ENCODE peak calls at places on chromosome 10, in eight cellular contexts. D is cardiac muscle cell; I is body of pancreas; K is neural progenitor cell; A is CD4-positive, alpha-beta T cell; V is OCI-LY7; F is tibial artery; L is uterus. T is an unnamed sample.

GRCh38 chr10:84423729-84424128 is 95.3 kb downstream of the CCSER2 start:
- DNase-seq in D (no peak), I (no peak), K (no peak), A (no peak), V (no peak), F (no peak), L (no peak), T (no peak)

GRCh38 chr10:6074489-6075301 is 12.5 kb upstream of the IL2RA start:
- DNase-seq in D (no peak), I (no peak), K (no peak), A (no peak), V (no peak), F (peak; percentile 21), L (peak; percentile 48), T (no peak)

GRCh38 chr10:20299037-20299557 is 482.9 kb downstream of the PLXDC2 start:
- DNase-seq in D (no peak), I (no peak), K (no peak), A (no peak), V (no peak), F (no peak), L (no peak), T (no peak)

GRCh38 chr10:97659589-97659988 is 19.1 kb downstream of the PI4K2A start:
- DNase-seq in D (no peak), I (no peak), K (no peak), A (no peak), V (no peak), F (no peak), L (no peak), T (no peak)

GRCh38 chr10:44902838-44903545 is 8.1 kb upstream of the TMEM72 start:
- DNase-seq in D (no peak), I (no peak), K (no peak), A (no peak), V (no peak), F (peak; percentile 29), L (no peak), T (no peak)

GRCh38 chr10:31762306-31762705 is 166.3 kb downstream of the ARHGAP12 start:
- DNase-seq in D (no peak), I (no peak), K (no peak), A (no peak), V (no peak), F (no peak), L (no peak), T (no peak)

GRCh38 chr10:110225756-110226554 is 18.6 kb downstream of the MXI1 start:
- DNase-seq in D (peak; percentile 95), I (peak; percentile 93), K (peak; percentile 97), A (peak; percentile 84), V (peak; percentile 93), F (peak; percentile 96), L (peak; percentile 91), T (peak; percentile 39)

GRCh38 chr10:73340121-73340520 is 18.5 kb downstream of the CFAP70 start:
- DNase-seq in D (no peak), I (no peak), K (no peak), A (no peak), V (no peak), F (no peak), L (no peak), T (no peak)

GRCh38 chr10:22174442-22174841 is 43.4 kb downstream of the EBLN1 start:
- DNase-seq in D (no peak), I (no peak), K (no peak), A (no peak), V (no peak), F (no peak), L (no peak), T (no peak)

GRCh38 chr10:124296121-124296812 is 122.5 kb downstream of the OAT start:
- DNase-seq in D (no peak), I (no peak), K (no peak), A (no peak), V (no peak), F (no peak), L (no peak), T (no peak)

GRCh38 chr10:88386878-88387773 is 196.0 kb downstream of the RNLS start:
- DNase-seq in D (peak; percentile 76), I (peak; percentile 53), K (peak; percentile 51), A (no peak), V (peak; percentile 91), F (no peak), L (peak; percentile 54), T (peak; percentile 32)

GRCh38 chr10:106557053-106557452 is 607.5 kb downstream of the SORCS1 start:
- DNase-seq in D (no peak), I (no peak), K (no peak), A (no peak), V (no peak), F (no peak), L (no peak), T (no peak)

GRCh38 chr10:104254493-104255243 is at the start of gene GSTO1:
- DNase-seq in D (peak; percentile 67), I (peak; percentile 77), K (peak; percentile 67), A (peak; percentile 46), V (peak; percentile 54), F (peak; percentile 93), L (peak; percentile 86), T (peak; percentile 64)

GRCh38 chr10:29982997-29983648 is 76.3 kb downstream of the JCAD start:
- DNase-seq in D (no peak), I (no peak), K (no peak), A (no peak), V (no peak), F (no peak), L (no peak), T (no peak)

GRCh38 chr10:16967866-16968721 is 150.9 kb upstream of the RSU1 start:
- DNase-seq in D (peak; percentile 30), I (peak; percentile 20), K (peak; percentile 84), A (no peak), V (no peak), F (no peak), L (no peak), T (no peak)

GRCh38 chr10:132443605-132443997 is 46.6 kb downstream of the PWWP2B start:
- DNase-seq in D (no peak), I (no peak), K (no peak), A (peak; percentile 58), V (peak; percentile 70), F (no peak), L (peak; percentile 73), T (no peak)
- H3K27ac ChIP-seq in D (no peak overlapping the region), I (no peak overlapping the region), K (no peak overlapping the region), A (peak overlapping the region; percentile 25), V (peak overlapping the region; percentile 69), F (no peak overlapping the region), L (no peak overlapping the region), T (no peak overlapping the region)

GRCh38 chr10:79082035-79082373 is 13.2 kb downstream of the ZMIZ1 start:
- DNase-seq in D (no peak), I (no peak), K (no peak), A (no peak), V (no peak), F (no peak), L (no peak), T (no peak)
- H3K27ac ChIP-seq in D (peak overlapping the region; percentile 57), I (peak overlapping the region; percentile 82), K (no peak overlapping the region), A (no peak overlapping the region), V (no peak overlapping the region), F (no peak overlapping the region), L (peak overlapping the region; percentile 74), T (no peak overlapping the region)

GRCh38 chr10:60977161-60978128 is 33.5 kb upstream of the RHOBTB1 start:
- DNase-seq in D (no peak), I (no peak), K (no peak), A (no peak), V (no peak), F (no peak), L (no peak), T (no peak)
- H3K27ac ChIP-seq in D (no peak overlapping the region), I (peak overlapping the region; percentile 85), K (no peak overlapping the region), A (no peak overlapping the region), V (no peak overlapping the region), F (no peak overlapping the region), L (no peak overlapping the region), T (no peak overlapping the region)

DNA sequence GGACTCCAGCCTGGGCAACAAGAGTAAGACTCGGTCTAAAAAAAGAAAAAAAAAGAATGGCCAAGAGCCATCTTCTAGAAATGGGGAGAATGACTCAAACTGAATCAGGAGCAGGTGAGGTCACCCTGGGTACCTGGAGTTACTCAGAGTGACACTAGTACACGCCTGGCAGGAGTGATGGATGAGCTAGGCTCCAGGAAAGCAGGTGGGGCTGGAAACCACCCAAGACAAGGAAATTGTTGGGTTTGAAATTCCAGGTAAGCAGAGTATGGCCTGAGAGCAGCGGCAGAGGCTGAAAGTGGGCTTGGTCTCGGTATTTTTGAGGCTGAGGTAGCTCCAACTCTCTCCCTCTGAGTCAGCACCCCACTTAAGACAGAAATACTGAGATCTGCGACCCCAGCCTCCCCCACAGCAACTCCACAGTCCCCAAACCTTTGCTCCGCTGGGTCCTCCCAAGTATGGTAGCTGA is 18.5 kb downstream of the DDIT4 start:
- DNase-seq in D (no peak), I (peak; percentile 78), K (no peak), A (no peak), V (no peak), F (no peak), L (no peak), T (no peak)
- H3K27ac ChIP-seq in D (no peak overlapping the region), I (peak overlapping the region; percentile 73), K (no peak overlapping the region), A (no peak overlapping the region), V (no peak overlapping the region), F (no peak overlapping the region), L (no peak overlapping the region), T (no peak overlapping the region)

GRCh38 chr10:43771675-43772074 is 123.0 kb upstream of the ZNF32 start:
- DNase-seq in D (no peak), I (peak; percentile 35), K (no peak), A (no peak), V (no peak), F (no peak), L (no peak), T (no peak)
- H3K27ac ChIP-seq in D (no peak overlapping the region), I (peak overlapping the region; percentile 55), K (no peak overlapping the region), A (no peak overlapping the region), V (no peak overlapping the region), F (no peak overlapping the region), L (no peak overlapping the region), T (no peak overlapping the region)

GRCh38 chr10:122421054-122421625 is 33.3 kb upstream of the ARMS2 start:
- DNase-seq in D (no peak), I (no peak), K (no peak), A (no peak), V (no peak), F (no peak), L (no peak), T (no peak)
- H3K27ac ChIP-seq in D (no peak overlapping the region), I (no peak overlapping the region), K (no peak overlapping the region), A (no peak overlapping the region), V (no peak overlapping the region), F (no peak overlapping the region), L (no peak overlapping the region), T (peak overlapping the region; percentile 38)

DNA sequence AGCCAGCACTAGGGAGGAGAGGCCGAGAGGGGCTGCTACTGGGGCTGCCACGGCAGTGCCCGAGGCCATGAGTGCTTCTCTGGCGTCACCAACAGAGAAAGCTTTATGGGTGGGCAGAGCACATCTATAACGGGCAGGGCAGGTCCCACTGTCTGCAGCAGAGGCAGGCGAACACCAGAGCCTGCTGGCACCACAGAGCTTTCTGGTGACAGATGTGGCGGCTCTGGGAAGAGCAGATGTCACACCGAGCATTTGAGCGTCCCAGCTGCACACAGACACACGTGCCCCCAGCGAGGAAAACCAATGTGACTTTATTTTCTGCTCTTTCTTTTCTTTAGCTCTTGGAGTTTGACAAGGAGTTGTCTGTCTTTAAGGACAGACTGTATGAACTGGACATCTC is 20.5 kb downstream of the NKX6-2 start:
- DNase-seq in D (no peak), I (no peak), K (no peak), A (no peak), V (no peak), F (no peak), L (no peak), T (no peak)
- H3K27ac ChIP-seq in D (no peak overlapping the region), I (no peak overlapping the region), K (no peak overlapping the region), A (no peak overlapping the region), V (no peak overlapping the region), F (no peak overlapping the region), L (no peak overlapping the region), T (peak overlapping the region; percentile 86)

T was measured in caudate nucleus.